ENCODE peak calls at places on chromosome 6, in ten cellular contexts. X, K, L, D, N, A, G, R, M and V are unnamed samples.

GRCh38 chr6:46281110-46281509 is 110.3 kb upstream of the ENPP5 start:
- DNase-seq in X (no peak), K (no peak), L (no peak), D (no peak), N (no peak), A (no peak), G (no peak), R (no peak), M (no peak), V (no peak)

GRCh38 chr6:10033223-10033829 is 381.5 kb downstream of the TFAP2A start:
- DNase-seq in X (no peak), K (peak; percentile 39), L (peak; percentile 93), D (no peak), N (no peak), A (no peak), G (no peak), R (peak; percentile 72), M (no peak), V (no peak)

GRCh38 chr6:20610636-20611200 is 76.5 kb downstream of the CDKAL1 start:
- DNase-seq in X (no peak), K (no peak), L (no peak), D (no peak), N (no peak), A (no peak), G (no peak), R (no peak), M (no peak), V (no peak)

GRCh38 chr6:134457941-134458340 is 140.0 kb upstream of the SGK1 start:
- DNase-seq in X (no peak), K (no peak), L (no peak), D (no peak), N (no peak), A (no peak), G (no peak), R (no peak), M (no peak), V (no peak)

GRCh38 chr6:25278557-25278913 is 639 bp upstream of the CARMIL1 start:
- DNase-seq in X (no peak), K (no peak), L (peak; percentile 44), D (no peak), N (peak; percentile 31), A (peak; percentile 26), G (no peak), R (no peak), M (no peak), V (no peak)

GRCh38 chr6:143538374-143538773 is 26.9 kb upstream of the FUCA2 start:
- DNase-seq in X (no peak), K (no peak), L (no peak), D (no peak), N (no peak), A (no peak), G (no peak), R (no peak), M (no peak), V (no peak)

GRCh38 chr6:169326067-169326799 is 72.6 kb upstream of the THBS2 start:
- DNase-seq in X (peak; percentile 6), K (peak; percentile 47), L (no peak), D (no peak), N (peak; percentile 54), A (peak; percentile 14), G (no peak), R (peak; percentile 45), M (no peak), V (no peak)

GRCh38 chr6:27888576-27888975 is 23.6 kb downstream of the OR2B2 start:
- DNase-seq in X (no peak), K (no peak), L (no peak), D (no peak), N (no peak), A (no peak), G (no peak), R (no peak), M (no peak), V (no peak)

GRCh38 chr6:24632573-24632972 is 13.4 kb downstream of the KIAA0319 start:
- DNase-seq in X (no peak), K (no peak), L (no peak), D (no peak), N (no peak), A (no peak), G (no peak), R (no peak), M (no peak), V (no peak)

GRCh38 chr6:52573295-52573694 is 3.6 kb downstream of the TRAM2 start:
- DNase-seq in X (peak; percentile 63), K (no peak), L (no peak), D (no peak), N (peak; percentile 56), A (no peak), G (no peak), R (no peak), M (no peak), V (no peak)

GRCh38 chr6:128244751-128245405 is 275.5 kb downstream of the PTPRK start:
- DNase-seq in X (no peak), K (no peak), L (no peak), D (no peak), N (no peak), A (no peak), G (no peak), R (no peak), M (no peak), V (no peak)

GRCh38 chr6:52736145-52736544 is 27.1 kb downstream of the GSTA2 start:
- DNase-seq in X (no peak), K (no peak), L (no peak), D (no peak), N (no peak), A (no peak), G (no peak), R (no peak), M (no peak), V (no peak)

GRCh38 chr6:17851001-17851719 is 136.3 kb downstream of the KIF13A start:
- DNase-seq in X (no peak), K (no peak), L (no peak), D (no peak), N (no peak), A (no peak), G (no peak), R (no peak), M (no peak), V (no peak)

GRCh38 chr6:159838020-159838744 is 38.1 kb downstream of the PNLDC1 start:
- DNase-seq in X (no peak), K (no peak), L (no peak), D (no peak), N (no peak), A (no peak), G (no peak), R (no peak), M (no peak), V (no peak)

GRCh38 chr6:117072134-117072533 is 193.2 kb upstream of the VGLL2 start:
- DNase-seq in X (no peak), K (no peak), L (peak; percentile 28), D (no peak), N (peak; percentile 11), A (no peak), G (no peak), R (no peak), M (no peak), V (no peak)

GRCh38 chr6:10838794-10839333 is 525 bp upstream of the MAK start:
- DNase-seq in X (no peak), K (no peak), L (no peak), D (no peak), N (no peak), A (no peak), G (no peak), R (no peak), M (no peak), V (no peak)

DNA sequence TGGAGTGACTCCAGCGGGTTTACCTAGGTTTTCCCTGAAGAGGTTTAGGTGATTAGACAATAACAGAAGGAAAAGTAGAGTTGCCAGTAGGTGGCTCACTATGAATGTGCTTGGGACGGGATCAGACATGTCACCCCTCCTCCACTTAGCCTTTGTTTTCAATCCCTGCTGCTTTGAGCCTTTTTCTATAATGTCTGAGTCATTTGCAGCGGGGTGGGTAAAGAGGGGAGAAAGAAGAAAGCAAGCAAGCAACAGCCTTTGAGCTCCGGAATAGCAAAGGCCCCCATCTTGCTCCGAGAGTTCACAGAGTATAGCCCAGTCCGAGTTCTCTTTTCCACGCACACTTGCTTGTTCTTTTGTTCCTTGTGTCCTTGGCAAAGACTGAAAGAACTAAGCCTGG is 129.1 kb downstream of the PACRG start:
- DNase-seq in X (peak; percentile 87), K (peak; percentile 80), L (no peak), D (no peak), N (peak; percentile 84), A (peak; percentile 62), G (no peak), R (peak; percentile 36), M (no peak), V (no peak)
- H3K4me1 ChIP-seq in X (peaks cover 37% of the 10 kb centered on the region), K (peaks cover 14% of the 10 kb centered on the region), L (no peaks in the 10 kb centered on the region), D (peaks cover 6% of the 10 kb centered on the region), N (peaks cover 19% of the 10 kb centered on the region), A (no peaks in the 10 kb centered on the region), G (no peaks in the 10 kb centered on the region), R (no peaks in the 10 kb centered on the region), M (no peaks in the 10 kb centered on the region), V (no peaks in the 10 kb centered on the region)

GRCh38 chr6:137868721-137869631 is 1.9 kb downstream of the TNFAIP3 start:
- DNase-seq in X (no peak), K (no peak), L (no peak), D (no peak), N (no peak), A (no peak), G (no peak), R (no peak), M (no peak), V (no peak)
- H3K36me3 ChIP-seq in X (no peaks in the 10 kb centered on the region), K (peaks cover 6% of the 10 kb centered on the region), L (peaks cover 10% of the 10 kb centered on the region), D (peaks cover under 1% of the 10 kb centered on the region), N (peaks cover 9% of the 10 kb centered on the region), A (no peaks in the 10 kb centered on the region), G (no peaks in the 10 kb centered on the region), R (no peaks in the 10 kb centered on the region), M (peaks cover 16% of the 10 kb centered on the region), V (no peaks in the 10 kb centered on the region)

DNA sequence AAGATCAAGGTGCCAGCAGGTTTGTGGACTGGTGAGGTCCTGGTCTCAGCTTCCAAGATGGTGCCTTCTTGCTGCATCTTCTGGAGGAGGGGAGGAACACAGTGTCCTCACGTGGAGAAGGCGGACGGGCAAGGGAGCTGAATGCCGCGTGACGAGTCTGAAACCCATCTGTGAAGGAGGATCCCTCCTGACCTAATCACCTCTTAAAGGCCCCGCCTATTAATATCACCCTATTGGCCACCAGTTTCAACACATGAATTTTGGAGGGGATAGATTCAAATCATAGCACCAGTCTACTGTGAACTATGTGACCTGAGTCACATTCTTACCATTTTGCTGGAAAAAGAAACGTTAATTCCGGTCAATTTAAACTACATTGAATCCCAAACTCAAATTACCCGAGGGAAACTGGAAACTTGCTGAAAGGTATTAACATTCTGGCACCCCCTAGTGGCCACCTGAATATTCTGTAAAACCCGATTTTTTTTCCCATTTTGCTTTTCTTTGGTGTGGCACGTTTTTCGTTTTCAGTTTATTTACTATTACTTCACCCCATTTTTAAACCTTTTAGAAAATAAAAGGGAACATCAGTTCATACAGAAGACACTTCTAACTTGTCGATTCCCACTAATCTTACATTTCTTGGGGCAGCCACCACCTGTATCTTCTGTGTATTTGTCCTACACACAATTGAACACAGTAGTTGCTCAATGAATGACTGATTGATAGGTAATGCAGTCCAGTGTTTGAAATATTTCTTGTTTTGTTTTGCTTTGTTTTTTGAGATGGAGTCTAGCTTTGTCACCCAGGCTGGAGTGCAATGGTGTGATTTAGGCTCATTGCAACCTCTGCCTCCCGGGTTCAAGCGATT is 17.9 kb upstream of the CCDC170 start:
- DNase-seq in X (no peak), K (peak; percentile 78), L (peak; percentile 42), D (no peak), N (peak; percentile 66), A (peak; percentile 71), G (peak; percentile 59), R (peak; percentile 63), M (peak; percentile 36), V (no peak)
- H3K4me3 ChIP-seq in X (no peak overlapping the region), K (no peak overlapping the region), L (no peak overlapping the region), D (no peak overlapping the region), N (no peak overlapping the region), A (no peak overlapping the region), G (no peak overlapping the region), R (no peak overlapping the region), M (no peak overlapping the region), V (peak overlapping the region; percentile 7)

GRCh38 chr6:43702147-43702521 is 14.5 kb upstream of the MRPS18A start:
- DNase-seq in X (no peak), K (no peak), L (no peak), D (no peak), N (no peak), A (no peak), G (no peak), R (no peak), M (no peak), V (no peak)
- H3K4me1 ChIP-seq in X (peaks cover 57% of the 10 kb centered on the region), K (peaks cover 70% of the 10 kb centered on the region), L (peaks cover 83% of the 10 kb centered on the region), D (peaks cover 59% of the 10 kb centered on the region), N (peaks cover 34% of the 10 kb centered on the region), A (peaks cover 52% of the 10 kb centered on the region), G (peaks cover 17% of the 10 kb centered on the region), R (peaks cover 30% of the 10 kb centered on the region), M (no peaks in the 10 kb centered on the region), V (peaks cover 14% of the 10 kb centered on the region)